ENCODE peak calls at places on chromosomes 3 and 15, in six cellular contexts. T, X, L, Q, Z and C are unnamed samples.

GRCh38 chr3:99246010-99246654 is 344.6 kb upstream of the DCBLD2 start:
- DNase-seq in T (no peak), L (no peak), Z (no peak), Q (no peak), X (no peak), C (no peak)

GRCh38 chr3:186275436-186275835 is 86.6 kb downstream of the DGKG start:
- DNase-seq in L (no peak), T (no peak), X (no peak), Z (no peak), Q (no peak), C (no peak)

GRCh38 chr3:24490151-24490550 is 4.5 kb downstream of the THRB start:
- DNase-seq in T (no peak), L (no peak), Q (no peak), X (peak), Z (no peak), C (no peak)

GRCh38 chr3:142815803-142816202 is 73.1 kb downstream of the PCOLCE2 start:
- DNase-seq in T (no peak), L (no peak), X (no peak), Z (no peak), Q (no peak), C (no peak)

GRCh38 chr15:94840794-94841587 is 609.6 kb downstream of the MCTP2 start:
- DNase-seq in Q (no peak), L (no peak), Z (no peak), T (no peak), X (no peak), C (no peak)

GRCh38 chr3:168002786-168003368 is 92.8 kb downstream of the GOLIM4 start:
- DNase-seq in X (no peak), T (peak), Z (no peak), L (no peak), Q (no peak), C (no peak)

GRCh38 chr3:110654820-110655522 is 416.6 kb upstream of the NECTIN3 start:
- DNase-seq in Q (no peak), X (peak), T (no peak), Z (no peak), L (no peak), C (no peak)

GRCh38 chr15:74497584-74497983 is 36.6 kb upstream of the UBL7 start:
- DNase-seq in L (no peak), Z (peak), Q (no peak), X (no peak), T (no peak), C (no peak)

GRCh38 chr3:195154111-195154791 is 116.7 kb downstream of the XXYLT1 start:
- DNase-seq in X (no peak), T (no peak), Z (no peak), L (no peak), Q (no peak), C (no peak)

GRCh38 chr3:40398346-40398745 is 11.4 kb downstream of the ENTPD3 start:
- DNase-seq in X (peak), T (no peak), Z (no peak), L (no peak), Q (no peak), C (no peak)

GRCh38 chr3:183494341-183494740 is 61.2 kb downstream of the KLHL6 start:
- DNase-seq in L (no peak), Z (no peak), T (no peak), X (no peak), Q (no peak), C (no peak)

GRCh38 chr3:5231067-5231466 is 43.6 kb downstream of the EDEM1 start:
- DNase-seq in L (no peak), T (no peak), Z (no peak), Q (no peak), X (no peak), C (no peak)

GRCh38 chr3:134992180-134992579 is 197.1 kb downstream of the EPHB1 start:
- DNase-seq in Q (no peak), L (no peak), X (no peak), Z (no peak), T (no peak), C (no peak)

GRCh38 chr3:71258116-71258515 is 325.4 kb downstream of the FOXP1 start:
- DNase-seq in Q (no peak), L (no peak), Z (no peak), T (no peak), X (peak), C (no peak)

GRCh38 chr3:181782306-181782924 is 70.7 kb downstream of the SOX2 start:
- DNase-seq in Q (no peak), L (no peak), T (no peak), X (no peak), Z (no peak), C (no peak)

GRCh38 chr3:126749547-126749875 is 45.5 kb downstream of the CHCHD6 start:
- DNase-seq in X (no peak), Z (no peak), Q (no peak), T (no peak), L (no peak), C (no peak)

GRCh38 chr3:152205097-152205593 is 63.6 kb upstream of the MBNL1 start:
- DNase-seq in X (no peak), Q (no peak), T (no peak), Z (no peak), L (no peak), C (no peak)

GRCh38 chr3:171566803-171567422 is 106.7 kb upstream of the TNIK start:
- DNase-seq in T (peak), X (peak), Z (peak), Q (no peak), L (no peak), C (peak)

GRCh38 chr3:79506751-79507150 is 261.0 kb downstream of the ROBO1 start:
- DNase-seq in Q (no peak), Z (no peak), T (no peak), L (no peak), X (no peak), C (no peak)

GRCh38 chr15:90620379-90621134 is 90.8 kb downstream of the CRTC3 start:
- DNase-seq in Z (peak), T (peak), Q (peak), L (no peak), X (no peak), C (peak)

GRCh38 chr3:175988401-175988800 is 1129.3 kb downstream of the NAALADL2 start:
- DNase-seq in L (no peak), X (no peak), T (no peak), Q (no peak), Z (no peak), C (no peak)

GRCh38 chr3:156681003-156681402 is 6.6 kb downstream of the TIPARP start:
- DNase-seq in T (no peak), X (peak), Z (no peak), Q (no peak), L (no peak), C (no peak)

GRCh38 chr3:113660901-113661300 is 35.5 kb downstream of the USF3 start:
- DNase-seq in L (no peak), Q (no peak), X (no peak), T (no peak), Z (no peak), C (no peak)

GRCh38 chr3:42746455-42747450 is 26.3 kb downstream of the CCDC13 start:
- DNase-seq in T (no peak), Z (no peak), X (peak), Q (no peak), L (no peak), C (no peak)

GRCh38 chr3:153001428-153001827 is 160.6 kb upstream of the RAP2B start:
- DNase-seq in Q (no peak), Z (no peak), X (no peak), L (no peak), T (no peak), C (no peak)

GRCh38 chr3:88742674-88743507 is 364.5 kb upstream of the EPHA3 start:
- DNase-seq in L (no peak), Z (no peak), Q (no peak), T (no peak), X (no peak), C (no peak)

GRCh38 chr3:72887723-72888545 is at the start of gene GXYLT2:
- DNase-seq in L (peak), Z (no peak), Q (peak), T (peak), X (peak), C (peak)

GRCh38 chr15:95208071-95208470 is 976.7 kb downstream of the MCTP2 start:
- DNase-seq in Z (no peak), Q (no peak), T (no peak), X (no peak), L (no peak), C (no peak)

GRCh38 chr3:169760479-169760878 is 4.4 kb downstream of the TERC start:
- DNase-seq in Q (no peak), X (no peak), L (no peak), Z (no peak), T (peak), C (no peak)

GRCh38 chr15:85589873-85590272 is 204.9 kb downstream of the KLHL25 start:
- DNase-seq in X (peak), L (no peak), Z (no peak), T (no peak), Q (no peak), C (no peak)

GRCh38 chr3:38630591-38630990 is 18.9 kb downstream of the SCN5A start:
- DNase-seq in Q (no peak), T (no peak), X (no peak), L (no peak), Z (no peak), C (no peak)

GRCh38 chr3:133667118-133667517 is 5.4 kb upstream of the TOPBP1 start:
- DNase-seq in L (no peak), Q (no peak), X (no peak), T (no peak), Z (no peak), C (no peak)

GRCh38 chr15:41022487-41023090 is 69.3 kb downstream of the CHAC1 start:
- DNase-seq in L (no peak), Z (peak), X (peak), Q (no peak), T (peak), C (peak)
- TF ChIP-seq POLR2A in L (no peak), Z (no peak), X (no peak), Q (no peak), T (no peak), C (no peak)

GRCh38 chr3:25513642-25514266 is 85.7 kb downstream of the RARB start:
- DNase-seq in X (no peak), T (no peak), Z (no peak), L (no peak), Q (no peak), C (no peak)
- TF ChIP-seq TAF1 in X (no peak), T (no peak), Z (no peak), L (no peak), Q (no peak), C (no peak)

GRCh38 chr15:38072007-38072506 is 137.6 kb downstream of the TMCO5A start:
- DNase-seq in L (no peak), X (no peak), T (no peak), Z (no peak), Q (no peak), C (no peak)

GRCh38 chr15:38071211-38071972 is 137.0 kb downstream of the TMCO5A start:
- DNase-seq in L (no peak), T (no peak), Q (no peak), Z (no peak), X (no peak), C (no peak)

GRCh38 chr15:38074029-38074428 is 139.6 kb downstream of the TMCO5A start:
- DNase-seq in T (no peak), Q (no peak), Z (no peak), L (no peak), X (no peak), C (no peak)

GRCh38 chr15:38072507-38073277 is 138.3 kb downstream of the TMCO5A start:
- DNase-seq in L (peak), X (peak), Q (no peak), T (no peak), Z (no peak), C (peak)

DNA sequence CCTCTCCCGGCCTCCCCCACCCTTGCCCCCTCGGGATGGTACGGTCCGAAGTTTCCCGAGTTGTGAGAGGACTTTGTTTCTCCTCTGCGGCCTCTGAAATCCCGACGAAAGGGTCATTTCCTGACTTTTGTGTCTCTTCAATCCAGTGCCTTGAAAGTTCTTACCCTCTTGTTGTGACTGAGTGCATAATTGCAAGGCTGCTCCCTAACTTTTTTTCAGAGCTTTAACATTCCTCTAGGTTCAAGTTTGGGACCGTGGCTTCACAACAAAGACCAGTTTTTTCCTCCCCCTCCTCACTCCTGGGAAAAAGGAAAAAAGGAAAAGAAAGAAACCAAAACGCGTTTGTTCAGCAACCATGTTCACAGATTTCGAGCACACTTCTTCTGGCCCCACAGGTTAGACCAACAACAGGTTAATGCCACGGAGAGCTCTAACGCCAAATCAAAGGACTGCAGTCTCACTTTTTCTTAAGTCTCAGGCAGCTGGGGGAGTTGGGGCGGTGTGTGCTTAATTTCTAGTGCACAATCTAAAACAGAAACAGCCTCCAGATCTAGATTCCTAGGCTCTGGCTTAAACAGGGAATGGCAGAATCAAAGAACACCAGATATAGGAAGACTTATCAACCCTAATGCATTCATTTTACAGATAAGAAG is 139.0 kb downstream of the TMCO5A start:
- DNase-seq in Q (no peak), T (no peak), X (peak), Z (no peak), L (no peak), C (no peak)
- TF ChIP-seq POLR2A in Q (no peak), T (no peak), X (no peak), Z (no peak), L (no peak), C (no peak)

GRCh38 chr3:131537531-131537930 is 34.8 kb upstream of the MRPL3 start:
- DNase-seq in L (no peak), X (no peak), Q (no peak), T (no peak), Z (no peak), C (no peak)

GRCh38 chr3:131538968-131539367 is 36.2 kb upstream of the MRPL3 start:
- DNase-seq in X (no peak), Z (no peak), T (no peak), L (no peak), Q (no peak), C (no peak)

GRCh38 chr3:131532645-131533044 is 29.9 kb upstream of the MRPL3 start:
- DNase-seq in L (no peak), Z (no peak), T (no peak), Q (no peak), X (no peak), C (no peak)

GRCh38 chr3:131535596-131535995 is 32.8 kb upstream of the MRPL3 start:
- DNase-seq in L (no peak), T (no peak), Z (no peak), X (no peak), Q (no peak), C (no peak)

DNA sequence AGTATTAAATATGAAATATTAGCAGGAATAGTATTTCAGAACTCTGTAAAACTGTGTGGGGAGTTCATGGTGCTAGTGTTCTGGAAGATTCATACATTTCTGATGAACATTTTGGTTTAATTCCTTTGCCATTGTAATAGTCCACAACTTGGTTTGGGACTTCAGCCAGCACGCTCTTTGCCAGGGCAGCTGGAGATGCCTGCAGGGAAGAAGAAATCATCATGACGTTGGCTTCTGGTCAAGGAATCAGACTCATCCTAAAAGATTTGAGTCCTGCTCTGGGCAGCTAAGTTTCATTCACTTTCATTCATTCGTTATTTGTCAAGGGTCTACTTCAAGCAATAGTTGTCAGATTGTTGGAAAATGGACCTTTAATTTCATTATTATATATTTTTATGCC is 32.4 kb upstream of the MRPL3 start:
- DNase-seq in T (no peak), X (no peak), Q (no peak), L (no peak), Z (no peak), C (no peak)
- TF ChIP-seq TAF1 in T (no peak), X (no peak), Q (no peak), L (no peak), Z (no peak), C (no peak)

DNA sequence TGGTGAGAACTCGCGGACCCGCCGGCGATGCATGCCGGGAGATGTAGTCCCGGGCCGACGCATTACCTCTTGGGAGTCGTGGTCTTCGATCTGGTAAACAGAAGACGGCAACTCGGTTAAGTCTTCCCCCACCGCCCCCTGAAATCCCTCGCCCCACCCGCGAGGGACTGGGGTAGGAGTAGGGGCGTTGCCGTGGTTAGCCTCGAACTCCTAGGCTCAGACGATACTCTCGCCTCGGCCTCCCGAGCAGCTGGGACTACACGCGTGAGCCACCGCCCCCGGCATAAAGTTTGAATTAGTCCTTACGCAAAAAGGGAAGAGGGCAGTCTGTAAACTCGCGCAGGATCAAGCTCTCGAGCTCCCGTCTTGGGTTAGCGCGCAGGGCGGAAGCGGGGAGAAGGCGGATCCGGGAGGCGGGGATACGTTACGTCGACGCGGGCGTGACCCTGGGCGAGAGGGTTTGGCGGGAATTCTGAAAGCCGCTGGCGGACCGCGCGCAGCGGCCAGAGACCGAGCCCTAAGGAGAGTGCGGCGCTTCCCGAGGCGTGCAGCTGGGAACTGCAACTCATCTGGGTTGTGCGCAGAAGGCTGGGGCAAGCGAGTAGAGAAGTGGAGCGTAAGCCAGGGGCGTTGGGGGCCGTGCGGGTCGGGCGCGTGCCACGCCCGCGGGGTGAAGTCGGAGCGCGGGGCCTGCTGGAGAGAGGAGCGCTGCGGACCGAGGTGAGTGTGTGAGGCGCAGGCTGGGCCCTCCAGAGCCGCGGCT is at the start of gene RAD51:
- DNase-seq in Z (peak), X (peak), Q (peak), L (peak), T (peak), C (peak)
- TF ChIP-seq POLR2A in Z (peak), X (peak), Q (peak), L (peak), T (peak), C (peak)

DNA sequence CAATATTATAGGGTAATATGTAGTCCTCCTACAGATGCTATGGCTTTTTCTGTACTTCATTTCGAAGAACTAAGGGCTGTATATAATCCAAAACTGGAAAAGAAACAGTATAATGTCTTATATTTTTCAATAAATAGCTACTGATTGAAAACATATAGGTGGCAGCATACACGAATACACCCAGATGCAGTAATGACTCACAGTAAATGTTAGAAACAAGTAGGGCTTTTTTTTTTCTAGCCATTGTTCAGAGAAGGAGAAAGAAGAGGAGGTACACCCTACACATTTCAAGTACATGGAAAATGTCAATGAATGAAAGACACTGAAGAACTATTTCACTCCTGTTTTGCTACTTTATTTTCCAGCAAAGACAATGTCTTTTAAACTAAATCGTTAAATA is 9.4 kb downstream of the DAZL start:
- DNase-seq in T (no peak), L (no peak), X (no peak), Z (no peak), Q (no peak), C (no peak)
- TF ChIP-seq TAF1 in T (no peak), L (no peak), X (no peak), Z (no peak), Q (no peak), C (no peak)

DNA sequence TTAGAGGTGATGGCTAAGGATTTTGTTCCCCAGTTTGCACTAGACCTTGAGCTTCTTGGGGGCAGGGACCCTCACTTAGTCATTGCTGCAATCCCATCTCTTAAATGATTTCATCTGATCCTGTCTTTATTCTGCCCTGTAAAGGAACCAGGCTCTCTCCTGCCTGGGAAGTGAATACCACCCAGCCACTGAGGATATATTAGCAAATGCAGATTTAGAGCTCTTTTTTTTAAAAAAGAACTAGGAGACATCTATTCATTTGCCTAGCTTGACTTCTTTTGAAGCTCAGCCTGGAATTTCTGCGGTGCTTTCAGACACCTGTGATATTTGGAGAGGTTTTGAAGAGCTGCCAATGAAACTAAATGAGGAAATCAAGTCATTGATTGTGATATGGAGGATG is 41.8 kb downstream of the CA12 start:
- DNase-seq in Q (no peak), Z (no peak), L (no peak), T (no peak), X (no peak), C (no peak)
- TF ChIP-seq POLR2A in Q (no peak), Z (no peak), L (no peak), T (no peak), X (no peak), C (no peak)

GRCh38 chr3:115330406-115330805 is 183.3 kb upstream of the ZBTB20 start:
- DNase-seq in T (no peak), L (no peak), X (no peak), Z (no peak), Q (no peak), C (no peak)
- TF ChIP-seq TAF1 in T (no peak), L (no peak), X (no peak), Z (no peak), Q (no peak), C (no peak)

GRCh38 chr15:63050737-63051700 is 8.5 kb downstream of the TPM1 start:
- DNase-seq in Z (no peak), L (no peak), X (peak), T (no peak), Q (no peak), C (no peak)
- TF ChIP-seq POLR2A in Z (no peak), L (no peak), X (no peak), T (peak), Q (no peak), C (no peak)